ENCODE peak calls at places on chromosome 1, in six cellular contexts. W is K562, B is A549, K is HepG2, P is GM12878, N is endothelial cell of umbilical vein. E is an unnamed sample.

GRCh38 chr1:198679535-198680173 is 40.8 kb downstream of the PTPRC start:
- DNase-seq in B (no peak), W (no peak), P (no peak), K (no peak), N (no peak), E (no peak)

GRCh38 chr1:111603979-111604378 is 15.6 kb upstream of the RAP1A start:
- DNase-seq in K (no peak), B (no peak), P (no peak), N (no peak), W (no peak), E (peak)

GRCh38 chr1:3029991-3030662 is 8.9 kb downstream of the ACTRT2 start:
- DNase-seq in K (no peak), W (no peak), B (no peak), N (no peak), P (no peak), E (no peak)

GRCh38 chr1:26530898-26531598 is 1.5 kb downstream of the RPS6KA1 start:
- DNase-seq in B (peak), N (no peak), P (no peak), W (peak), K (peak), E (peak)

GRCh38 chr1:197920345-197921117 is 3.4 kb downstream of the LHX9 start:
- DNase-seq in P (no peak), B (no peak), N (no peak), W (peak), K (no peak), E (no peak)

GRCh38 chr1:193569696-193570269 is 383.4 kb upstream of the B3GALT2 start:
- DNase-seq in P (no peak), W (no peak), B (no peak), K (no peak), N (no peak), E (no peak)

GRCh38 chr1:21308330-21308729 is 18.1 kb upstream of the ECE1 start:
- DNase-seq in W (no peak), B (no peak), P (no peak), K (no peak), N (no peak), E (no peak)

GRCh38 chr1:50426108-50426700 is 3.0 kb upstream of the DMRTA2 start:
- DNase-seq in N (no peak), K (no peak), P (no peak), B (no peak), W (no peak), E (no peak)

GRCh38 chr1:38207906-38208305 is 161.3 kb upstream of the POU3F1 start:
- DNase-seq in W (no peak), N (no peak), P (no peak), B (no peak), K (no peak), E (no peak)

GRCh38 chr1:12666141-12666735 is 22.4 kb downstream of the AADACL4 start:
- DNase-seq in W (peak), N (no peak), K (no peak), B (no peak), P (no peak), E (no peak)

GRCh38 chr1:95216292-95216990 is 17.6 kb upstream of the RWDD3 start:
- DNase-seq in K (no peak), P (no peak), N (no peak), W (no peak), B (no peak), E (no peak)

GRCh38 chr1:21567241-21568005 is 58.2 kb downstream of the ALPL start:
- DNase-seq in B (no peak), P (no peak), K (no peak), W (no peak), N (no peak), E (no peak)

GRCh38 chr1:44830900-44831304 is 12.2 kb downstream of the PTCH2 start:
- DNase-seq in K (no peak), B (no peak), W (peak), P (no peak), N (no peak), E (no peak)

GRCh38 chr1:183148599-183148998 is 37.5 kb upstream of the LAMC2 start:
- DNase-seq in B (no peak), K (no peak), N (no peak), P (no peak), W (no peak), E (no peak)

GRCh38 chr1:64072089-64072835 is 131.2 kb upstream of the UBE2U start:
- DNase-seq in B (no peak), P (no peak), N (peak), K (no peak), W (no peak), E (no peak)

GRCh38 chr1:185483647-185484450 is 166.8 kb upstream of the IVNS1ABP start:
- DNase-seq in B (peak), W (peak), N (peak), K (no peak), P (no peak), E (peak)

GRCh38 chr1:15946546-15947381 is 29.1 kb downstream of the ZBTB17 start:
- DNase-seq in B (no peak), K (no peak), W (no peak), N (no peak), P (no peak), E (no peak)

GRCh38 chr1:219837274-219837993 is 90.9 kb downstream of the SLC30A10 start:
- DNase-seq in P (no peak), B (peak), K (peak), W (peak), N (peak), E (peak)

GRCh38 chr1:150186789-150187559 is 37.3 kb downstream of the PLEKHO1 start:
- DNase-seq in B (peak), W (peak), N (peak), K (peak), P (no peak), E (peak)

GRCh38 chr1:182633657-182634281 is 29.6 kb upstream of the RGS16 start:
- DNase-seq in K (no peak), N (no peak), W (no peak), P (no peak), B (no peak), E (peak)

GRCh38 chr1:101238041-101238515 is 1.3 kb downstream of the S1PR1 start:
- DNase-seq in N (peak), W (no peak), K (no peak), P (no peak), B (no peak), E (no peak)

GRCh38 chr1:28173980-28174297 is 2.6 kb downstream of the PTAFR start:
- DNase-seq in N (no peak), B (no peak), W (no peak), P (no peak), K (no peak), E (no peak)
- H3K4me3 ChIP-seq in N (no peak), B (no peak), W (no peak), P (no peak), K (peak), E (peak)

GRCh38 chr1:30579580-30579979 is 143.8 kb downstream of the MATN1 start:
- DNase-seq in N (no peak), W (no peak), P (no peak), B (no peak), K (no peak), E (no peak)
- TF ChIP-seq POLR2A in N (no peak), W (no peak), P (no peak), B (no peak), K (no peak), E (no peak)

GRCh38 chr1:157388057-157388456 is 164.3 kb downstream of the FCRL5 start:
- DNase-seq in B (no peak), N (no peak), W (no peak), P (no peak), K (no peak), E (no peak)

DNA sequence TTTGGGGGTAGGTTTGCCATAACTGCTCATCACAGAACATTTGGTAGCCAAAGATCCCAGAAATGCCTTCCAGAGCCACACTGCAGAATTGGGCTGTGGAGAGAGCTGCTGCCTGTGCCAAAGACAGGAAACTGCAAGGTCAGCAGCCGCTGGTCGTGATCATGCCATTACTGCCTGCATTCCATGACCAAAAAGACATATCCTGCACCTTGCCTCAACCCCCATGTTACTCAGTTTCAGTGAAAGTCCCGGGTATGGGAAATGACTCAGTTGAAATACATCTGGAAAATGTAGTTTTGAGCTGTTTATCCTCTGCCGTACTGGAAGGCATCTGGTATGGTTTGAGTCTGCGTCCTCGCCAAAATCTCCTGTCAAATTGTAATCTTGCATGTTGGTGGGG is 161.7 kb downstream of the FCRL5 start:
- DNase-seq in P (no peak), N (peak), K (no peak), B (no peak), W (no peak), E (no peak)
- TF ChIP-seq MYC in P (no peak), N (no peak), K (no peak), B (no peak), W (no peak), E (no peak)

GRCh38 chr1:9321986-9322715 is 29.5 kb downstream of the SPSB1 start:
- DNase-seq in B (no peak), P (no peak), W (no peak), N (no peak), K (no peak), E (no peak)
- H3K4me3 ChIP-seq in B (no peak), P (no peak), W (no peak), N (no peak), K (no peak), E (no peak)

DNA sequence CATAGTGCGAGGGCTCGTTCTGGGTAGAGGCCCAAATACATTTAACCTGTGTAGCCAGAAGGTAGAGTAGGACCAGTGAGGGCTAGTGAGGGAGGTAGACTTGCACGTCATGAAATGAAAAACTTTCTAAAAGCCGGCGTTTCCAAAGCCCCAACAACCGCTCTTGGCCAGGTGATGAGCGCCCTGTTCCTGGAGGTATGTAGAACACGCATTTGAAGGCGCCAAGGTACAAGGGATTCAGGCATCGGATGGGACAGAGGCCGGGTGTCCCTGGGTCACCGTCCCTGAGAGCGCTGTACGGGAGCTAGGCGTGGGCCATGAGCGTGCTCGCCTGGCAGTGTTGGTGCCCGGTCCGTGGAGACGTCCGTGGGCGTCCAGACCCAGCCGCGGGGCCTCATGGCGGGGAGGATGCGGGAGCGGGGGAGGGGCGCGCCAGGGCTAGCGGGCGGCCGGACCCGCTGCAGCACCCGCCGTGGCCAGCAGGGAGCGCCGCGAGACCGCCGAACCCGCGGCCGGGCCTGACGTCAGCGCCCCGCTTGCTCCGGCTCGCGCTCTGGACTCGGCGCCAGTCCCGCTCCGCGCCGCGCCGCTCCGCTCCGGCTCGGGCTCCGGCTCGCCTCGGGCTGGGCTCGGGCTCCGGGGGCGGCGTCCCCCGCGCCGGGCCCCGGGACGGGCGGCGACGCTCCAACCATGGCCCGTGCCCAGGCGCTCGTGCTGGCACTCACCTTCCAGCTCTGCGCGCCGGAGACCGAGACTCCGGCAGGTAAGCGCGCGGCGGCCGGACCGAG is at the start of gene PTPRU:
- DNase-seq in N (peak), K (peak), W (peak), P (no peak), B (peak), E (peak)
- TF ChIP-seq POLR2A in N (no peak), K (no peak), W (no peak), P (no peak), B (no peak), E (no peak)

E was measured in NB4.